ENCODE peak calls at places on chromosomes 2 and 18, in five cellular contexts. U, G, K, R and J are unnamed samples.

GRCh38 chr18:63951302-63951705 is 2.2 kb downstream of the HMSD start:
- DNase-seq in R (peak; percentile 33), K (peak; percentile 14), U (no peak), G (no peak), J (peak; percentile 28)

GRCh38 chr2:238947920-238948710 is 100.2 kb downstream of the TWIST2 start:
- DNase-seq in G (peak; percentile 53), U (no peak), R (peak; percentile 88), K (peak; percentile 76), J (peak; percentile 92)

GRCh38 chr2:223087466-223087865 is 35.5 kb downstream of the KCNE4 start:
- DNase-seq in U (no peak), G (no peak), K (no peak), R (no peak), J (no peak)

GRCh38 chr2:49931243-49931642 is 776.9 kb upstream of the FSHR start:
- DNase-seq in K (no peak), U (no peak), R (no peak), G (no peak), J (no peak)

GRCh38 chr2:1989216-1989615 is 244.9 kb upstream of the PXDN start:
- DNase-seq in U (no peak), R (no peak), G (no peak), K (no peak), J (no peak)

GRCh38 chr2:62382757-62383156 is 123.2 kb downstream of the TMEM17 start:
- DNase-seq in U (no peak), R (no peak), K (no peak), G (peak; percentile 20), J (no peak)

GRCh38 chr2:40886100-40886499 is 434.2 kb upstream of the SLC8A1 start:
- DNase-seq in U (no peak), G (no peak), R (no peak), K (no peak), J (no peak)

GRCh38 chr2:132374961-132375360 is 41.6 kb upstream of the GPR39 start:
- DNase-seq in R (no peak), K (no peak), U (peak; percentile 1), G (no peak), J (no peak)

GRCh38 chr2:198219292-198219691 is 414.9 kb downstream of the PLCL1 start:
- DNase-seq in K (no peak), R (no peak), U (no peak), G (no peak), J (no peak)

GRCh38 chr2:179233626-179234430 is 30.8 kb downstream of the SESTD1 start:
- DNase-seq in K (no peak), G (no peak), R (no peak), U (no peak), J (no peak)

GRCh38 chr18:61582205-61582710 is 249.0 kb downstream of the CDH20 start:
- DNase-seq in K (no peak), G (no peak), U (no peak), R (no peak), J (no peak)